ENCODE peak calls at places on chromosomes 3 and 15, in seven cellular contexts. One of them, this sample, is unnamed.
A peak's percentile ranks its signal among the peaks of the same experiment; 100 is the strongest.

GRCh38 chr3:141410408-141410807 is 42.1 kb downstream of the ZBTB38 start:
- DNase-seq in neuronal stem cell: no peak
- DNase-seq in H1: no peak
- DNase-seq in IMR-90: peak; percentile 83
- DNase-seq in trophoblast cell: no peak
- DNase-seq in H9: no peak
- DNase-seq in mesenchymal stem cell: peak; percentile 79
- DNase-seq in this sample: peak; percentile 35

GRCh38 chr3:133384331-133385027 is 15.4 kb upstream of the BFSP2 start:
- DNase-seq in trophoblast cell: peak; percentile 68
- DNase-seq in mesenchymal stem cell: peak; percentile 40
- DNase-seq in neuronal stem cell: peak; percentile 67
- DNase-seq in H9: peak; percentile 83
- DNase-seq in IMR-90: peak; percentile 65
- DNase-seq in H1: peak; percentile 80
- DNase-seq in this sample: peak; percentile 74

GRCh38 chr15:65960586-65960985 is 91.3 kb downstream of the RAB11A start:
- DNase-seq in trophoblast cell: no peak
- DNase-seq in H1: no peak
- DNase-seq in H9: no peak
- DNase-seq in IMR-90: no peak
- DNase-seq in mesenchymal stem cell: no peak
- DNase-seq in neuronal stem cell: no peak
- DNase-seq in this sample: no peak

GRCh38 chr3:112378989-112379692 is 46.2 kb downstream of the CD200 start:
- DNase-seq in IMR-90: peak; percentile 92
- DNase-seq in H1: no peak
- DNase-seq in trophoblast cell: peak; percentile 94
- DNase-seq in neuronal stem cell: no peak
- DNase-seq in H9: no peak
- DNase-seq in mesenchymal stem cell: peak; percentile 82
- DNase-seq in this sample: no peak

GRCh38 chr15:55774113-55774970 is 31.4 kb upstream of the PRTG start:
- DNase-seq in neuronal stem cell: peak; percentile 62
- DNase-seq in IMR-90: peak; percentile 10
- DNase-seq in H1: peak; percentile 87
- DNase-seq in mesenchymal stem cell: peak; percentile 44
- DNase-seq in trophoblast cell: peak; percentile 44
- DNase-seq in H9: peak; percentile 79
- DNase-seq in this sample: peak; percentile 82

GRCh38 chr3:112539825-112540517 is 21.8 kb downstream of the ATG3 start:
- DNase-seq in neuronal stem cell: no peak
- DNase-seq in IMR-90: no peak
- DNase-seq in trophoblast cell: no peak
- DNase-seq in H1: no peak
- DNase-seq in H9: no peak
- DNase-seq in mesenchymal stem cell: no peak
- DNase-seq in this sample: no peak

GRCh38 chr15:58771621-58772235 is 626 bp downstream of the MINDY2 start:
- DNase-seq in H1: no peak
- DNase-seq in H9: peak; percentile 70
- DNase-seq in mesenchymal stem cell: no peak
- DNase-seq in IMR-90: no peak
- DNase-seq in trophoblast cell: peak; percentile 44
- DNase-seq in neuronal stem cell: no peak
- DNase-seq in this sample: peak; percentile 77

GRCh38 chr15:94193906-94194305 is 37.5 kb upstream of the MCTP2 start:
- DNase-seq in neuronal stem cell: no peak
- DNase-seq in H9: no peak
- DNase-seq in H1: no peak
- DNase-seq in trophoblast cell: no peak
- DNase-seq in IMR-90: no peak
- DNase-seq in mesenchymal stem cell: no peak
- DNase-seq in this sample: no peak

GRCh38 chr15:96341465-96342142 is 11.1 kb downstream of the NR2F2 start:
- DNase-seq in H9: peak; percentile 62
- DNase-seq in H1: peak; percentile 64
- DNase-seq in IMR-90: no peak
- DNase-seq in trophoblast cell: no peak
- DNase-seq in neuronal stem cell: no peak
- DNase-seq in mesenchymal stem cell: peak; percentile 47
- DNase-seq in this sample: no peak

GRCh38 chr3:194148383-194148782 is 12.4 kb downstream of the HES1 start:
- DNase-seq in H1: no peak
- DNase-seq in IMR-90: peak; percentile 34
- DNase-seq in neuronal stem cell: no peak
- DNase-seq in H9: no peak
- DNase-seq in mesenchymal stem cell: no peak
- DNase-seq in trophoblast cell: no peak
- DNase-seq in this sample: no peak

GRCh38 chr15:72538931-72539330 is 64.8 kb downstream of the ARIH1 start:
- DNase-seq in trophoblast cell: no peak
- DNase-seq in H9: no peak
- DNase-seq in neuronal stem cell: no peak
- DNase-seq in mesenchymal stem cell: no peak
- DNase-seq in IMR-90: no peak
- DNase-seq in H1: no peak
- DNase-seq in this sample: no peak

GRCh38 chr3:11638669-11639402 is 4.9 kb downstream of the VGLL4 start:
- DNase-seq in trophoblast cell: no peak
- DNase-seq in IMR-90: no peak
- DNase-seq in H1: no peak
- DNase-seq in neuronal stem cell: no peak
- DNase-seq in H9: no peak
- DNase-seq in mesenchymal stem cell: no peak
- DNase-seq in this sample: peak; percentile 41

GRCh38 chr3:46934508-46935167 is 41.9 kb downstream of the CCDC12 start:
- DNase-seq in H9: no peak
- DNase-seq in mesenchymal stem cell: peak; percentile 61
- DNase-seq in trophoblast cell: no peak
- DNase-seq in neuronal stem cell: no peak
- DNase-seq in H1: no peak
- DNase-seq in IMR-90: no peak
- DNase-seq in this sample: no peak

GRCh38 chr15:67399925-67400324 is 121.0 kb upstream of the C15orf61 start:
- DNase-seq in neuronal stem cell: no peak
- DNase-seq in H1: no peak
- DNase-seq in IMR-90: no peak
- DNase-seq in H9: no peak
- DNase-seq in mesenchymal stem cell: no peak
- DNase-seq in trophoblast cell: no peak
- DNase-seq in this sample: no peak

GRCh38 chr3:72100062-72100511 is 315.1 kb upstream of the PROK2 start:
- DNase-seq in IMR-90: no peak
- DNase-seq in mesenchymal stem cell: peak; percentile 11
- DNase-seq in H9: peak; percentile 66
- DNase-seq in H1: peak; percentile 58
- DNase-seq in neuronal stem cell: no peak
- DNase-seq in trophoblast cell: no peak
- DNase-seq in this sample: peak; percentile 72

GRCh38 chr3:64152100-64152499 is 73.2 kb downstream of the PRICKLE2 start:
- DNase-seq in neuronal stem cell: no peak
- DNase-seq in H1: no peak
- DNase-seq in mesenchymal stem cell: peak; percentile 75
- DNase-seq in IMR-90: peak; percentile 89
- DNase-seq in H9: no peak
- DNase-seq in trophoblast cell: no peak
- DNase-seq in this sample: no peak

GRCh38 chr15:40879609-40880008 is 5.6 kb upstream of the RHOV start:
- DNase-seq in H1: no peak
- DNase-seq in H9: no peak
- DNase-seq in neuronal stem cell: no peak
- DNase-seq in mesenchymal stem cell: no peak
- DNase-seq in IMR-90: no peak
- DNase-seq in trophoblast cell: no peak
- DNase-seq in this sample: no peak

GRCh38 chr3:25831578-25831977 is 41.7 kb downstream of the OXSM start:
- DNase-seq in IMR-90: peak; percentile 58
- DNase-seq in H1: no peak
- DNase-seq in mesenchymal stem cell: peak; percentile 46
- DNase-seq in neuronal stem cell: no peak
- DNase-seq in H9: no peak
- DNase-seq in trophoblast cell: no peak
- DNase-seq in this sample: peak; percentile 52

GRCh38 chr15:88918738-88919137 is 5.6 kb upstream of the MFGE8 start:
- DNase-seq in H9: no peak
- DNase-seq in trophoblast cell: no peak
- DNase-seq in H1: peak; percentile 31
- DNase-seq in neuronal stem cell: no peak
- DNase-seq in mesenchymal stem cell: peak; percentile 98
- DNase-seq in IMR-90: peak; percentile 99
- DNase-seq in this sample: no peak

DNA sequence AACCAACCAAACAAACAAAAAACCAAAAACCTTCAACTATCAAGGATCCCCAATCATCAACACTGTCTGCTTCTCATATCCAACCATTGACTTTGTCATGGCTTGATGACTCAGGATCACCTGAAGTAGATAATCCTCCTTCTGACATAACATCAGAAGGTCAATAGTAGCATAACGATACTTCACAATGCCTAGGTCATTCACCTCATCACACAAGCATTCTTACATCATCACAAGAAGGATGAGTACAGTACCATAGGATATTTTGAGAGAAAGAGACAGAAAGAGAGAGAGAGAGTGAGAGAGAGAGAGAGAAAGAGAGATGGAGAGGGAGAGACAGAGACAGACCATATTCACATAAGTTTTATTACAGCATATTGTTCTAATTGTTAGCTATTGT is 42.1 kb downstream of the SPATA16 start:
- DNase-seq in IMR-90: no peak
- DNase-seq in H9: no peak
- DNase-seq in neuronal stem cell: no peak
- DNase-seq in trophoblast cell: no peak
- DNase-seq in H1: no peak
- DNase-seq in mesenchymal stem cell: no peak
- DNase-seq in this sample: no peak
- H4K8ac ChIP-seq in IMR-90: no peak overlapping the region
- H4K8ac ChIP-seq in H9: no peak overlapping the region
- H4K8ac ChIP-seq in neuronal stem cell: no peak overlapping the region
- H4K8ac ChIP-seq in trophoblast cell: no peak overlapping the region
- H4K8ac ChIP-seq in H1: no peak overlapping the region
- H4K8ac ChIP-seq in mesenchymal stem cell: no peak overlapping the region
- H4K8ac ChIP-seq in this sample: no peak overlapping the region

GRCh38 chr3:181886676-181887075 is 175.0 kb downstream of the SOX2 start:
- DNase-seq in trophoblast cell: no peak
- DNase-seq in IMR-90: no peak
- DNase-seq in mesenchymal stem cell: no peak
- DNase-seq in neuronal stem cell: no peak
- DNase-seq in H1: no peak
- DNase-seq in H9: no peak
- DNase-seq in this sample: no peak
- H4K8ac ChIP-seq in trophoblast cell: no peak overlapping the region
- H4K8ac ChIP-seq in IMR-90: no peak overlapping the region
- H4K8ac ChIP-seq in mesenchymal stem cell: no peak overlapping the region
- H4K8ac ChIP-seq in neuronal stem cell: no peak overlapping the region
- H4K8ac ChIP-seq in H1: no peak overlapping the region
- H4K8ac ChIP-seq in H9: no peak overlapping the region
- H4K8ac ChIP-seq in this sample: no peak overlapping the region

GRCh38 chr15:51363391-51363790 is 21.9 kb downstream of the GLDN start:
- DNase-seq in H9: no peak
- DNase-seq in neuronal stem cell: no peak
- DNase-seq in IMR-90: no peak
- DNase-seq in H1: no peak
- DNase-seq in mesenchymal stem cell: no peak
- DNase-seq in trophoblast cell: no peak
- DNase-seq in this sample: no peak

GRCh38 chr15:51365417-51365816 is 24.0 kb downstream of the GLDN start:
- DNase-seq in IMR-90: no peak
- DNase-seq in mesenchymal stem cell: no peak
- DNase-seq in neuronal stem cell: no peak
- DNase-seq in trophoblast cell: peak; percentile 21
- DNase-seq in H1: no peak
- DNase-seq in H9: no peak
- DNase-seq in this sample: no peak

GRCh38 chr15:51356983-51357382 is 15.5 kb downstream of the GLDN start:
- DNase-seq in neuronal stem cell: no peak
- DNase-seq in H9: no peak
- DNase-seq in H1: no peak
- DNase-seq in IMR-90: no peak
- DNase-seq in trophoblast cell: no peak
- DNase-seq in mesenchymal stem cell: peak; percentile 11
- DNase-seq in this sample: no peak

GRCh38 chr15:51356147-51356546 is 14.7 kb downstream of the GLDN start:
- DNase-seq in IMR-90: no peak
- DNase-seq in neuronal stem cell: no peak
- DNase-seq in H9: no peak
- DNase-seq in H1: no peak
- DNase-seq in mesenchymal stem cell: no peak
- DNase-seq in trophoblast cell: no peak
- DNase-seq in this sample: no peak

DNA sequence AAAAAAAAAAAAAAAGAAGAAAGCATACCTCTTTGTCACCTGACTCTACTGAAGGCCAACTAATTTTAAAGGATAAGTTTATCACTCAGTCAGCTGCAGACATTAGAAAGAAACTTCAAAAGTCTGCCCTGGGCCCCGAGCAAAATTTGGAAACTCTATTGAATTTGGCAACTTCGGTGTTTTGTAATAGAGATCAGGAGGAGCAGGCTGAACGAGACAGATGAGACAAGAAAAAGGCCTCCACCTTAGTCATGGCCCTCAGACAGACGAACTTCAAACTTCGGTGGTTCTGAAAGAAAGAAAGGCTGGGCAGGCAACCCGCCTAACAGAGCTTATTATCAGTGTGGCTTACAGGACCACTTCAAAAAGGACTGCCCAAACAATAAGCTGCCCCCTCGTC is 18.5 kb downstream of the GLDN start:
- DNase-seq in H1: no peak
- DNase-seq in IMR-90: no peak
- DNase-seq in trophoblast cell: peak; percentile 87
- DNase-seq in neuronal stem cell: no peak
- DNase-seq in mesenchymal stem cell: no peak
- DNase-seq in H9: no peak
- DNase-seq in this sample: no peak
- H4K8ac ChIP-seq in H1: no peak overlapping the region
- H4K8ac ChIP-seq in IMR-90: no peak overlapping the region
- H4K8ac ChIP-seq in trophoblast cell: peak overlapping the region; percentile 66
- H4K8ac ChIP-seq in neuronal stem cell: no peak overlapping the region
- H4K8ac ChIP-seq in mesenchymal stem cell: no peak overlapping the region
- H4K8ac ChIP-seq in H9: no peak overlapping the region
- H4K8ac ChIP-seq in this sample: no peak overlapping the region

GRCh38 chr3:15315003-15315402 is 17.4 kb downstream of the SH3BP5 start:
- DNase-seq in neuronal stem cell: no peak
- DNase-seq in H9: no peak
- DNase-seq in H1: no peak
- DNase-seq in mesenchymal stem cell: no peak
- DNase-seq in IMR-90: no peak
- DNase-seq in trophoblast cell: no peak
- DNase-seq in this sample: no peak

GRCh38 chr3:15319575-15319974 is 12.8 kb downstream of the SH3BP5 start:
- DNase-seq in H9: no peak
- DNase-seq in H1: no peak
- DNase-seq in IMR-90: peak; percentile 46
- DNase-seq in trophoblast cell: peak; percentile 91
- DNase-seq in mesenchymal stem cell: no peak
- DNase-seq in neuronal stem cell: no peak
- DNase-seq in this sample: no peak

GRCh38 chr3:15317164-15317477 is 15.3 kb downstream of the SH3BP5 start:
- DNase-seq in H1: no peak
- DNase-seq in mesenchymal stem cell: no peak
- DNase-seq in neuronal stem cell: no peak
- DNase-seq in H9: no peak
- DNase-seq in IMR-90: peak; percentile 57
- DNase-seq in trophoblast cell: no peak
- DNase-seq in this sample: peak; percentile 52

GRCh38 chr3:15319127-15319526 is 13.3 kb downstream of the SH3BP5 start:
- DNase-seq in trophoblast cell: no peak
- DNase-seq in IMR-90: no peak
- DNase-seq in neuronal stem cell: no peak
- DNase-seq in H9: no peak
- DNase-seq in mesenchymal stem cell: no peak
- DNase-seq in H1: no peak
- DNase-seq in this sample: no peak

GRCh38 chr3:15318661-15319060 is 13.7 kb downstream of the SH3BP5 start:
- DNase-seq in mesenchymal stem cell: no peak
- DNase-seq in H9: no peak
- DNase-seq in IMR-90: no peak
- DNase-seq in H1: no peak
- DNase-seq in trophoblast cell: no peak
- DNase-seq in neuronal stem cell: no peak
- DNase-seq in this sample: no peak
- H4K8ac ChIP-seq in mesenchymal stem cell: no peak overlapping the region
- H4K8ac ChIP-seq in H9: no peak overlapping the region
- H4K8ac ChIP-seq in IMR-90: no peak overlapping the region
- H4K8ac ChIP-seq in H1: no peak overlapping the region
- H4K8ac ChIP-seq in trophoblast cell: no peak overlapping the region
- H4K8ac ChIP-seq in neuronal stem cell: no peak overlapping the region
- H4K8ac ChIP-seq in this sample: no peak overlapping the region